ENCODE peak calls at places on chromosomes 5 and 9, in four cellular contexts. U is activated B cell treated with CpG ODN at 0.5 μM for 24 hours, P is Calu3, V is psoas muscle. J is an unnamed sample.

GRCh38 chr5:152884006-152884405 is 478.9 kb upstream of the NMUR2 start:
- DNase-seq in U (no peak), P (no peak), V (no peak), J (no peak)

GRCh38 chr9:14326264-14326826 is 12.4 kb upstream of the NFIB start:
- DNase-seq in U (no peak), P (no peak), V (no peak), J (no peak)

GRCh38 chr5:32302822-32303754 is 9.7 kb downstream of the MTMR12 start:
- DNase-seq in U (no peak), P (peak), V (no peak), J (no peak)

GRCh38 chr9:106893088-106893487 is 30.1 kb downstream of the ZNF462 start:
- DNase-seq in U (no peak), P (no peak), V (no peak), J (no peak)

GRCh38 chr5:170603578-170604565 is 100.1 kb downstream of the KCNIP1 start:
- DNase-seq in U (no peak), P (peak), V (peak), J (peak)

GRCh38 chr5:73763300-73764032 is 137.5 kb downstream of the ARHGEF28 start:
- DNase-seq in U (no peak), P (peak), V (no peak), J (no peak)

GRCh38 chr5:161946911-161947310 is 99.0 kb downstream of the GABRA1 start:
- DNase-seq in U (no peak), P (no peak), V (no peak), J (no peak)

GRCh38 chr5:111628901-111629300 is 116.6 kb upstream of the STARD4 start:
- DNase-seq in U (no peak), P (no peak), V (no peak), J (no peak)

GRCh38 chr5:132221781-132222648 is 5.6 kb downstream of the P4HA2 start:
- DNase-seq in U (no peak), P (no peak), V (peak), J (no peak)

GRCh38 chr9:125889524-125890473 is 142.6 kb downstream of the PBX3 start:
- DNase-seq in U (peak), P (peak), V (peak), J (no peak)

GRCh38 chr5:135246923-135247795 is 151.9 kb downstream of the MACROH2A1 start:
- DNase-seq in U (no peak), P (peak), V (no peak), J (no peak)

GRCh38 chr5:127210082-127210481 is 80.5 kb upstream of the MEGF10 start:
- DNase-seq in U (no peak), P (no peak), V (no peak), J (no peak)

GRCh38 chr5:61970218-61970617 is 335.8 kb upstream of the KIF2A start:
- DNase-seq in U (no peak), P (no peak), V (no peak), J (no peak)

GRCh38 chr9:34982352-34982751 is 7.2 kb upstream of the DNAJB5 start:
- DNase-seq in U (no peak), P (no peak), V (no peak), J (no peak)

GRCh38 chr5:116990010-116990409 is 415.4 kb upstream of the SEMA6A start:
- DNase-seq in U (no peak), P (no peak), V (no peak), J (no peak)

GRCh38 chr5:58107704-58108103 is 352.2 kb downstream of the PLK2 start:
- DNase-seq in U (no peak), P (no peak), V (no peak), J (no peak)

GRCh38 chr9:72542917-72543316 is 21.5 kb downstream of the TMC1 start:
- DNase-seq in U (no peak), P (no peak), V (no peak), J (no peak)

GRCh38 chr9:133794006-133794760 is 56.0 kb upstream of the SARDH start:
- DNase-seq in U (no peak), P (no peak), V (no peak), J (no peak)

GRCh38 chr5:124064956-124065355 is 553.0 kb downstream of the CSNK1G3 start:
- DNase-seq in U (no peak), P (no peak), V (no peak), J (no peak)

GRCh38 chr5:117893211-117893610 is 1095.1 kb downstream of the DTWD2 start:
- DNase-seq in U (no peak), P (no peak), V (no peak), J (no peak)

GRCh38 chr9:136588663-136589464 is 43.0 kb upstream of the NOTCH1 start:
- DNase-seq in U (no peak), P (no peak), V (no peak), J (no peak)

GRCh38 chr5:98791928-98792580 is 18.6 kb downstream of the RGMB start:
- DNase-seq in U (no peak), P (no peak), V (no peak), J (no peak)

GRCh38 chr5:139446956-139447779 is 7.8 kb upstream of the DNAJC18 start:
- DNase-seq in U (no peak), P (no peak), V (no peak), J (no peak)

GRCh38 chr9:79572891-79573696 is 1.3 kb downstream of the TLE4 start:
- DNase-seq in U (peak), P (no peak), V (peak), J (no peak)

GRCh38 chr5:67015577-67016290 is 180.9 kb downstream of the CD180 start:
- DNase-seq in U (no peak), P (no peak), V (no peak), J (no peak)

GRCh38 chr9:8337834-8338233 is 538.3 kb upstream of the DMAC1 start:
- DNase-seq in U (no peak), P (no peak), V (no peak), J (no peak)

GRCh38 chr5:111512026-111512405 is 319 bp downstream of the STARD4 start:
- DNase-seq in U (no peak), P (no peak), V (no peak), J (no peak)

GRCh38 chr9:80197661-80198060 is 625.9 kb downstream of the TLE4 start:
- DNase-seq in U (no peak), P (no peak), V (no peak), J (no peak)

GRCh38 chr5:88770290-88771257 is 112.4 kb downstream of the MEF2C start:
- DNase-seq in U (no peak), P (no peak), V (no peak), J (no peak)

GRCh38 chr9:35728041-35728971 is 3.7 kb downstream of the TLN1 start:
- DNase-seq in U (no peak), P (no peak), V (peak), J (no peak)

GRCh38 chr5:62582198-62582597 is 3.6 kb downstream of the LRRC70 start:
- DNase-seq in U (no peak), P (no peak), V (no peak), J (no peak)

GRCh38 chr5:168513861-168514428 is 15.2 kb upstream of the FBLL1 start:
- DNase-seq in U (no peak), P (no peak), V (no peak), J (no peak)

GRCh38 chr5:134638760-134639201 is 6.2 kb upstream of the SAR1B start:
- DNase-seq in U (no peak), P (peak), V (no peak), J (no peak)

GRCh38 chr5:141182248-141182647 is at the start of gene PCDHB16:
- DNase-seq in U (no peak), P (no peak), V (peak), J (no peak)

GRCh38 chr9:503881-504852 is 289.5 kb downstream of the DOCK8 start:
- DNase-seq in U (peak), P (peak), V (peak), J (peak)
- TF ChIP-seq CTCF in U (no peak), P (no peak), V (peak), J (peak)

GRCh38 chr5:142317673-142318261 is 7.1 kb downstream of the SPRY4 start:
- DNase-seq in U (no peak), P (no peak), V (no peak), J (no peak)
- TF ChIP-seq CTCF in U (no peak), P (no peak), V (no peak), J (peak)

DNA sequence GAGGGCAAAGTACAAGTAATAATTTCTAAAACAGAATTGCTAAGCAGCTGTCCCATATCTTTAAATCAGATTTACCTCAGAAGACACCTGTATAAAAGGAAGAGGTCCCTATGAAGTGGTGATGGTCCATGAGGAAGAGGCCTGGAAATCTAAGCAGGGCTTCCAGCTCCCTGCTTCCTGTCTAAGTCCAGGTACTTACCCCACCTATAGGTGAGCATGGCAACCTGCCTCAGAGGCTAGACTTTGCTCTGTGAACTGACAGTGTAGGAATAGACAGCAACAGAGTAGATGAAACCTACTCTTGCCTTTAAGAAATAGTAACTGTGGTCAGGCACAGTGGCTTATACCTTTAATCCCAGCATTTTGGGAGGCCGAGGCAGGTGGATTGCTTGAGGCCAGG is 55.8 kb upstream of the ARRDC3 start:
- DNase-seq in U (no peak), P (peak), V (no peak), J (no peak)
- TF ChIP-seq CTCF in U (no peak), P (peak), V (no peak), J (no peak)

GRCh38 chr5:7592910-7593309 is 197.0 kb downstream of the ADCY2 start:
- DNase-seq in U (no peak), P (no peak), V (no peak), J (no peak)
- TF ChIP-seq CTCF in U (no peak), P (no peak), V (no peak), J (no peak)

GRCh38 chr9:137882506-137882821 is 4.9 kb downstream of the CACNA1B start:
- DNase-seq in U (no peak), P (no peak), V (no peak), J (no peak)
- TF ChIP-seq CTCF in U (no peak), P (no peak), V (no peak), J (no peak)

DNA sequence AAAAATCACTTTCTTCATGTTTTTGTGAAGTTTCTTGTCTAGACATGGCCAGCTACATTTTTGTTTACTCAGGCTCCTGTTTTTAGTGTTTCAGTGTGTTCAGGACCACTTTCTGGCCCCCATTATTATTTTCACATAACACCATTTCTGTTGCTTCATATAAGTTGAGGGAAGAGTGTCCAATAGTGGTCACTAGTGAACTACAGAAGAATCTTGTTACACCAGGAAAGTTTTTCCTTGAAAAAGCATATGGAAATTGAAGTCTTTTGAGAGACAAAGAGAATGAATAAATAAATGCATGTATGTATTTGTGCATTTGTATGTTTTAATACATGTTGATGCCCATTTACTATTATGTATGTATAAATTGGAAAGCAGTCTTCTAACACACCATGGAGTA is 3.8 kb downstream of the ADAMTSL1 start:
- DNase-seq in U (no peak), P (no peak), V (no peak), J (no peak)
- TF ChIP-seq CTCF in U (no peak), P (no peak), V (no peak), J (no peak)

GRCh38 chr5:97550164-97550563 is 367.1 kb upstream of the RIOK2 start:
- DNase-seq in U (no peak), P (no peak), V (no peak), J (no peak)
- TF ChIP-seq CTCF in U (no peak), P (no peak), V (no peak), J (no peak)